ENCODE peak calls at places on chromosomes 1 and 21, in seven cellular contexts. M is cardiac fibroblast, J is epithelial cell of esophagus, V is tibial nerve, R is heart left ventricle, Q is progenitor cell of endocrine pancreas, H is fibroblast of mammary gland. L is an unnamed sample.

GRCh38 chr1:15390667-15391066 is 19.0 kb upstream of the EFHD2 start:
- DNase-seq in M (no peak), J (no peak), V (no peak), R (no peak), Q (no peak), H (no peak), L (no peak)

GRCh38 chr21:18951291-18952038 is 547.9 kb upstream of the TMPRSS15 start:
- DNase-seq in M (no peak), J (no peak), V (no peak), R (no peak), Q (peak; percentile 16), H (peak; percentile 0), L (no peak)

GRCh38 chr21:43767980-43768867 is 7.9 kb downstream of the CSTB start:
- DNase-seq in M (peak; percentile 91), J (peak; percentile 94), V (peak; percentile 48), R (no peak), Q (no peak), H (peak; percentile 93), L (no peak)

GRCh38 chr1:33378976-33379375 is 51.9 kb downstream of the PHC2 start:
- DNase-seq in M (no peak), J (no peak), V (no peak), R (no peak), Q (no peak), H (no peak), L (no peak)

GRCh38 chr21:32921632-32922230 is 104.0 kb upstream of the OLIG2 start:
- DNase-seq in M (peak; percentile 21), J (peak; percentile 11), V (no peak), R (no peak), Q (no peak), H (peak; percentile 33), L (peak; percentile 26)

GRCh38 chr1:198939286-198939685 is 300.4 kb downstream of the PTPRC start:
- DNase-seq in M (no peak), J (no peak), V (no peak), R (no peak), Q (no peak), H (no peak), L (no peak)

GRCh38 chr21:45296638-45297037 is 8.9 kb upstream of the POFUT2 start:
- DNase-seq in M (no peak), J (no peak), V (no peak), R (no peak), Q (no peak), H (no peak), L (no peak)

GRCh38 chr1:200290010-200290685 is 119.7 kb downstream of the ZNF281 start:
- DNase-seq in M (peak; percentile 13), J (no peak), V (no peak), R (no peak), Q (no peak), H (no peak), L (no peak)

GRCh38 chr1:221439734-221440436 is 302.0 kb downstream of the DUSP10 start:
- DNase-seq in M (peak; percentile 96), J (peak; percentile 96), V (no peak), R (no peak), Q (no peak), H (peak; percentile 94), L (no peak)

GRCh38 chr1:94309829-94310569 is 72.6 kb upstream of the ARHGAP29 start:
- DNase-seq in M (no peak), J (no peak), V (no peak), R (no peak), Q (no peak), H (no peak), L (no peak)

GRCh38 chr1:18951818-18952391 is 4.6 kb downstream of the IFFO2 start:
- DNase-seq in M (peak; percentile 30), J (no peak), V (no peak), R (no peak), Q (no peak), H (no peak), L (peak; percentile 62)

GRCh38 chr1:70915258-70915657 is 132.4 kb downstream of the PTGER3 start:
- DNase-seq in M (no peak), J (no peak), V (no peak), R (no peak), Q (no peak), H (no peak), L (no peak)

DNA sequence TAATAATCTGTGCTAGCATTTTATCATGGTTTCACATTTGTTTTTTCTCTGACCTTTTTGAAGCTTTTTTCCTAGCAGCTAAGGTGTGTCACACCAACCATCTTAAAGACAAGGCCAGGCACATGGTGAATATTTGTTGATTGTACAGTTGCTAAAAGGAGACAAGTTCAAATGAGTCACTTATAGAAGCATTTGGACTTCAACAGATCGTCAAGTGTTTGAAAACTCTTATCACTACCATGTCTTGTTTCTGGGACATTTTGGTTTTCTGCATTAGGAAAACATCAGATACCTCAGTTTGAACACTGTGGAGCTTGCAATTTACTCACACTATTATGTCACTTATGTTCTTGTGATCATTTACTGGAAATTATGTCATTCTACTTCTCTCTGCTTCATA is 407.3 kb downstream of the USP25 start:
- DNase-seq in M (peak; percentile 18), J (peak; percentile 23), V (no peak), R (no peak), Q (no peak), H (no peak), L (no peak)
- TF ChIP-seq CTCF in M (no peak), J (no peak), V (no peak), R (no peak), Q (no peak), H (no peak), L (no peak)

GRCh38 chr1:215672482-215672881 is 105.4 kb downstream of the KCTD3 start:
- DNase-seq in M (no peak), J (no peak), V (no peak), R (no peak), Q (no peak), H (no peak), L (no peak)

GRCh38 chr1:215673943-215674342 is 106.8 kb downstream of the KCTD3 start:
- DNase-seq in M (no peak), J (no peak), V (no peak), R (no peak), Q (no peak), H (no peak), L (no peak)

GRCh38 chr1:215682232-215682631 is 115.1 kb downstream of the KCTD3 start:
- DNase-seq in M (peak; percentile 3), J (peak; percentile 32), V (no peak), R (no peak), Q (no peak), H (peak; percentile 7), L (no peak)

GRCh38 chr1:215679231-215679630 is 112.1 kb downstream of the KCTD3 start:
- DNase-seq in M (no peak), J (no peak), V (no peak), R (no peak), Q (no peak), H (no peak), L (no peak)

GRCh38 chr1:215677112-215677511 is 110.0 kb downstream of the KCTD3 start:
- DNase-seq in M (no peak), J (no peak), V (no peak), R (no peak), Q (no peak), H (no peak), L (no peak)
- TF ChIP-seq CTCF in M (no peak), J (no peak), V (no peak), R (no peak), Q (no peak), H (no peak), L (no peak)

GRCh38 chr1:44784094-44785026 is 3.6 kb downstream of the BEST4 start:
- DNase-seq in M (no peak), J (peak; percentile 43), V (no peak), R (no peak), Q (peak; percentile 36), H (no peak), L (peak; percentile 50)
- TF ChIP-seq CTCF in M (no peak), J (peak; percentile 19), V (no peak), R (no peak), Q (peak; percentile 21), H (no peak), L (no peak)

DNA sequence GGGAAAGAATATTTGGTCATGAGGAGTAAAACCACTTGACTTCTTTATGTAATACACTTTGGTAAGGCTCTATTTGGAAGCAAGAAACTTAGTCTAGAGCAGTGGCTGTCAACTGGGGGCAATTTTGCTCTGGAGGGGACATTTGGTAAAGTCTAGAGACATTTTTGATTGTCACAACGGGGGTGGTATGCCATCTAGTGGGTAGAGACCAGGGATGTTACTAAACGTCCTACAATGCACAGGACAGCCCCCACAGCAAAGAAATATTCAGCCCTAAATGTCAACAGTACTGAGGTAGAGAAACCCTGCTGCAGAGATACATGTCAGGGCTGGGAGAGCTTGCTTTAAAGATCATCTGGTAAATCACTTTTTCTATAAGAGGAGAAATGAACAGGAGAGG is 13.5 kb downstream of the FUCA1 start:
- DNase-seq in M (peak; percentile 35), J (no peak), V (no peak), R (no peak), Q (no peak), H (peak; percentile 8), L (no peak)
- TF ChIP-seq CTCF in M (peak; percentile 41), J (peak; percentile 17), V (no peak), R (peak; percentile 19), Q (no peak), H (peak; percentile 23), L (no peak)

GRCh38 chr1:27392778-27393635 is 585 bp downstream of the GPR3 start:
- DNase-seq in M (no peak), J (no peak), V (no peak), R (no peak), Q (no peak), H (no peak), L (no peak)
- TF ChIP-seq CTCF in M (peak; percentile 35), J (peak; percentile 8), V (no peak), R (no peak), Q (peak; percentile 46), H (peak; percentile 34), L (no peak)

DNA sequence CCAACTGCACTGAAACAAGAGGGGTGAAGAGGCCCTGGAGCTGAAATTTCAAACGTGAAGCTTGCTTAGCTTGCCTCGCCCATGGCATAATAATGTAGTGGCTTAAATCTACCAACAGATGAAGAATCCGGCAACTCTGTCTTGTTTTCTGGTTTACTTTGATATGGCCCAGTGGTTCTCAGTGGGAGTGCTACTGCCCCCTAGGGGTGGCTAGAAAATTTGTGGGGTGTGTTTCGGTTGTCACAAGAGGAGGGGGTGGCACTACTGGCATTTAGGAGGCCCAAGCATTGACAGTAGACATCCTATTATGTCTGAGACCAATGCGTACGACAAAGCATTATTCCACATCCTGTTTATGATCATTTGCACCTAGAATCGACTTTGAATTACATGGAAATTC is 51.9 kb upstream of the C8B start:
- DNase-seq in M (peak; percentile 1), J (no peak), V (no peak), R (no peak), Q (no peak), H (peak; percentile 29), L (no peak)
- TF ChIP-seq CTCF in M (no peak), J (no peak), V (no peak), R (no peak), Q (peak; percentile 41), H (peak; percentile 53), L (no peak)

L was measured in activated B cell treated with CpG ODN at 0.5 μM for 24 hours.